ENCODE peak calls at places on chromosomes 12 and 14, in ten cellular contexts. N, B, S, A, W, J, L, D, Q and H are unnamed samples.

GRCh38 chr12:20798561-20798960 is 11.9 kb upstream of the SLCO1B3 start:
- DNase-seq in J (no peak), A (peak; percentile 66), Q (no peak), D (no peak), B (no peak), L (peak; percentile 18), N (no peak), S (no peak), W (peak; percentile 90), H (no peak)

GRCh38 chr14:70707138-70708038 is 65.7 kb downstream of the TTC9 start:
- DNase-seq in L (peak; percentile 51), D (peak; percentile 53), W (no peak), S (peak; percentile 18), B (no peak), N (no peak), A (peak; percentile 5), J (no peak), Q (peak; percentile 59), H (no peak)

GRCh38 chr14:106843951-106844483 is 1317.6 kb downstream of the TMEM121 start:
- DNase-seq in D (no peak), Q (peak; percentile 50), A (peak; percentile 65), B (no peak), S (peak; percentile 63), J (peak; percentile 45), L (no peak), N (peak; percentile 10), W (peak; percentile 79), H (peak; percentile 47)

GRCh38 chr12:14264316-14264715 is 101.2 kb upstream of the ATF7IP start:
- DNase-seq in D (peak; percentile 24), A (peak; percentile 54), W (no peak), N (no peak), B (no peak), S (no peak), J (no peak), L (no peak), Q (no peak), H (no peak)

GRCh38 chr14:68659021-68659931 is 133.6 kb downstream of the ZFP36L1 start:
- DNase-seq in N (no peak), S (no peak), D (no peak), Q (no peak), J (no peak), W (no peak), L (no peak), A (no peak), B (no peak), H (no peak)

GRCh38 chr12:12606793-12607589 is 4.7 kb upstream of the CREBL2 start:
- DNase-seq in N (no peak), D (peak; percentile 10), S (no peak), A (peak; percentile 72), Q (peak; percentile 60), J (no peak), W (no peak), B (no peak), L (no peak), H (no peak)

GRCh38 chr12:82835217-82835616 is 148.5 kb downstream of the TMTC2 start:
- DNase-seq in J (no peak), B (no peak), Q (no peak), S (no peak), L (no peak), A (no peak), N (no peak), D (peak; percentile 33), W (no peak), H (no peak)

GRCh38 chr12:49912345-49912744 is 8.6 kb upstream of the FAIM2 start:
- DNase-seq in Q (no peak), A (no peak), B (no peak), D (no peak), N (no peak), J (no peak), L (no peak), S (no peak), W (no peak), H (no peak)

GRCh38 chr14:61438860-61439765 is 117.7 kb downstream of the PRKCH start:
- DNase-seq in J (peak; percentile 94), N (peak; percentile 34), A (peak; percentile 65), W (peak; percentile 33), L (no peak), Q (peak; percentile 52), S (peak; percentile 39), D (peak; percentile 55), B (no peak), H (peak; percentile 38)

GRCh38 chr12:19186722-19187661 is 57.5 kb downstream of the PLEKHA5 start:
- DNase-seq in S (no peak), L (peak; percentile 8), B (peak; percentile 16), J (peak; percentile 18), N (no peak), A (peak; percentile 84), W (peak; percentile 80), Q (peak; percentile 18), D (peak; percentile 59), H (no peak)

GRCh38 chr12:2813573-2814185 is 1.2 kb downstream of the ITFG2 start:
- DNase-seq in L (peak; percentile 49), B (peak; percentile 65), Q (peak; percentile 73), W (peak; percentile 86), D (peak; percentile 66), A (peak; percentile 66), J (peak; percentile 47), S (no peak), N (peak; percentile 39), H (peak; percentile 43)

GRCh38 chr12:38921025-38921677 is 15.8 kb upstream of the CPNE8 start:
- DNase-seq in L (peak; percentile 30), D (peak; percentile 1), A (peak; percentile 84), S (peak; percentile 12), B (no peak), N (no peak), Q (peak; percentile 24), W (peak; percentile 89), J (no peak), H (no peak)

GRCh38 chr14:65840118-65840751 is 427.7 kb downstream of the FUT8 start:
- DNase-seq in A (no peak), N (no peak), W (no peak), S (no peak), Q (no peak), L (peak; percentile 35), B (peak; percentile 92), J (peak; percentile 50), D (no peak), H (no peak)

GRCh38 chr14:20415723-20416622 is 2.7 kb upstream of the TEP1 start:
- DNase-seq in J (peak; percentile 37), D (peak; percentile 53), W (peak; percentile 87), Q (peak; percentile 54), N (peak; percentile 4), L (peak; percentile 16), A (peak; percentile 69), S (no peak), B (peak; percentile 15), H (no peak)

GRCh38 chr14:99755629-99756603 is 37.3 kb upstream of the EML1 start:
- DNase-seq in B (no peak), L (no peak), Q (no peak), N (no peak), W (no peak), J (no peak), D (peak; percentile 95), A (no peak), S (peak; percentile 73), H (no peak)

GRCh38 chr12:53048033-53048779 is 1.7 kb upstream of the TNS2 start:
- DNase-seq in N (no peak), W (no peak), Q (no peak), D (no peak), A (peak; percentile 79), B (no peak), J (peak; percentile 73), S (peak; percentile 86), L (no peak), H (no peak)

GRCh38 chr12:132351751-132352495 is 22.5 kb upstream of the GALNT9 start:
- DNase-seq in A (no peak), W (no peak), L (no peak), J (no peak), S (no peak), N (no peak), B (no peak), Q (no peak), D (no peak), H (no peak)

GRCh38 chr12:12166751-12167150 is 96.0 kb downstream of the BCL2L14 start:
- DNase-seq in A (no peak), N (no peak), J (no peak), W (no peak), S (no peak), L (no peak), D (no peak), B (no peak), Q (no peak), H (no peak)

GRCh38 chr12:10716704-10717315 is 6.3 kb downstream of the YBX3 start:
- DNase-seq in J (no peak), B (no peak), Q (no peak), A (peak; percentile 85), D (peak; percentile 84), W (no peak), L (peak; percentile 2), N (no peak), S (peak; percentile 54), H (no peak)

GRCh38 chr12:88870000-88870737 is 289.9 kb upstream of the KITLG start:
- DNase-seq in S (no peak), L (no peak), N (no peak), W (no peak), Q (no peak), B (no peak), A (no peak), D (peak; percentile 7), J (no peak), H (no peak)

GRCh38 chr12:100324498-100324897 is 32.4 kb upstream of the SLC17A8 start:
- DNase-seq in J (no peak), S (no peak), A (no peak), B (no peak), W (no peak), N (no peak), Q (no peak), D (no peak), L (no peak), H (no peak)

GRCh38 chr14:90799420-90799819 is 16.8 kb downstream of the TTC7B start:
- DNase-seq in J (no peak), N (no peak), S (no peak), W (no peak), B (no peak), D (no peak), Q (no peak), L (no peak), A (no peak), H (no peak)

GRCh38 chr12:44875417-44875953 is 630 bp downstream of the NELL2 start:
- DNase-seq in B (peak; percentile 58), S (no peak), Q (peak; percentile 38), W (no peak), N (peak; percentile 21), D (no peak), L (peak; percentile 24), J (no peak), A (no peak), H (no peak)

GRCh38 chr12:12483438-12483837 is 79.2 kb downstream of the DUSP16 start:
- DNase-seq in A (no peak), N (no peak), L (no peak), J (no peak), B (no peak), Q (no peak), D (no peak), W (no peak), S (no peak), H (no peak)

GRCh38 chr12:131896080-131896810 is 1.8 kb downstream of the ULK1 start:
- DNase-seq in Q (peak; percentile 90), L (peak; percentile 79), J (peak; percentile 91), S (peak; percentile 99), D (peak; percentile 87), W (peak; percentile 92), A (peak; percentile 88), B (peak; percentile 65), N (peak; percentile 59), H (peak; percentile 53)

GRCh38 chr14:84485016-84485415 is 1044.9 kb upstream of the FLRT2 start:
- DNase-seq in W (no peak), S (no peak), B (no peak), A (no peak), N (no peak), D (no peak), J (no peak), L (no peak), Q (no peak), H (no peak)

GRCh38 chr12:64729909-64730584 is 29.2 kb downstream of the GNS start:
- DNase-seq in Q (peak; percentile 27), L (no peak), N (no peak), D (no peak), A (no peak), B (no peak), S (no peak), W (peak; percentile 73), J (no peak), H (no peak)

GRCh38 chr12:55068416-55069010 is 48.7 kb downstream of the NEUROD4 start:
- DNase-seq in D (peak; percentile 68), W (peak; percentile 82), S (no peak), Q (peak; percentile 61), L (peak; percentile 34), N (no peak), J (peak; percentile 49), A (peak; percentile 62), B (peak; percentile 65), H (no peak)